ENCODE peak calls at places on chromosome 21, in eight cellular contexts. W is stimulated activated CD8-positive, alpha-beta memory T cell treated with anti-CD3 and anti-CD28 coated beads, Interleukin-15, amount 100 ng/mL, for 4 hours; Q is AML-193; J is skeletal muscle cell; M is left cardiac atrium; Z is NCI-H1092; L is NAMALWA; E is stimulated activated CD4-positive, alpha-beta T cell treated with anti-CD3 and anti-CD28 coated beads, Interleukin-2, amount 100 ng/mL, for 48 hours. U is an unnamed sample.

GRCh38 chr21:43723648-43724047 is 4.7 kb downstream of the PDXK start:
- DNase-seq in W (no peak), Q (no peak), J (no peak), M (no peak), Z (no peak), L (no peak), E (no peak), U (no peak)

GRCh38 chr21:38853421-38853919 is 47.7 kb downstream of the ETS2 start:
- DNase-seq in W (no peak), Q (peak), J (peak), M (no peak), Z (peak), L (peak), E (no peak), U (peak)

GRCh38 chr21:19507682-19508260 is 1104.2 kb upstream of the TMPRSS15 start:
- DNase-seq in W (no peak), Q (peak), J (no peak), M (no peak), Z (no peak), L (peak), E (no peak), U (no peak)

GRCh38 chr21:26683996-26684395 is 110.9 kb upstream of the CYYR1 start:
- DNase-seq in W (no peak), Q (no peak), J (no peak), M (no peak), Z (no peak), L (no peak), E (no peak), U (no peak)

GRCh38 chr21:44443291-44443890 is 11.9 kb upstream of the LRRC3 start:
- DNase-seq in W (no peak), Q (no peak), J (no peak), M (no peak), Z (no peak), L (no peak), E (no peak), U (no peak)

GRCh38 chr21:35940074-35940927 is 120.0 kb downstream of the SETD4 start:
- DNase-seq in W (no peak), Q (peak), J (peak), M (peak), Z (peak), L (peak), E (no peak), U (peak)

GRCh38 chr21:28336299-28336698 is 656.4 kb downstream of the LTN1 start:
- DNase-seq in W (no peak), Q (no peak), J (peak), M (peak), Z (no peak), L (peak), E (no peak), U (no peak)

GRCh38 chr21:25999935-26000582 is 170.5 kb downstream of the APP start:
- DNase-seq in W (no peak), Q (no peak), J (no peak), M (no peak), Z (no peak), L (no peak), E (no peak), U (no peak)

GRCh38 chr21:46350571-46350970 is 26.6 kb downstream of the PCNT start:
- DNase-seq in W (no peak), Q (no peak), J (no peak), M (no peak), Z (no peak), L (no peak), E (no peak), U (no peak)

GRCh38 chr21:28104346-28104745 is 888.3 kb downstream of the LTN1 start:
- DNase-seq in W (no peak), Q (no peak), J (no peak), M (no peak), Z (no peak), L (no peak), E (no peak), U (no peak)

GRCh38 chr21:44623575-44623974 is 3.3 kb upstream of the KRTAP10-9 start:
- DNase-seq in W (no peak), Q (no peak), J (no peak), M (no peak), Z (no peak), L (no peak), E (no peak), U (no peak)

GRCh38 chr21:15631342-15631741 is 98.4 kb upstream of the USP25 start:
- DNase-seq in W (no peak), Q (no peak), J (no peak), M (no peak), Z (no peak), L (no peak), E (no peak), U (no peak)

GRCh38 chr21:36926989-36927695 is 39.3 kb downstream of the HLCS start:
- DNase-seq in W (no peak), Q (no peak), J (no peak), M (no peak), Z (no peak), L (no peak), E (no peak), U (no peak)

GRCh38 chr21:41678016-41678935 is 88.6 kb downstream of the RIPK4 start:
- DNase-seq in W (no peak), Q (no peak), J (no peak), M (no peak), Z (peak), L (no peak), E (no peak), U (peak)

GRCh38 chr21:24411429-24411828 is 1195.9 kb downstream of the MRPL39 start:
- DNase-seq in W (no peak), Q (no peak), J (no peak), M (no peak), Z (no peak), L (no peak), E (no peak), U (no peak)

GRCh38 chr21:44485254-44485793 is 30.0 kb downstream of the LRRC3 start:
- DNase-seq in W (peak), Q (no peak), J (no peak), M (no peak), Z (peak), L (peak), E (no peak), U (no peak)

GRCh38 chr21:27536319-27536718 is 569.4 kb upstream of the ADAMTS5 start:
- DNase-seq in W (no peak), Q (no peak), J (peak), M (no peak), Z (no peak), L (no peak), E (no peak), U (no peak)

GRCh38 chr21:42189860-42190491 is 29.0 kb upstream of the ABCG1 start:
- DNase-seq in W (no peak), Q (no peak), J (no peak), M (no peak), Z (no peak), L (no peak), E (peak), U (no peak)

GRCh38 chr21:45525153-45525909 is 16.9 kb downstream of the SLC19A1 start:
- DNase-seq in W (no peak), Q (no peak), J (no peak), M (peak), Z (no peak), L (no peak), E (no peak), U (no peak)

GRCh38 chr21:42725416-42725930 is 72.1 kb downstream of the PDE9A start:
- DNase-seq in W (no peak), Q (no peak), J (no peak), M (no peak), Z (no peak), L (no peak), E (no peak), U (no peak)

GRCh38 chr21:28789571-28789970 is 203.1 kb downstream of the LTN1 start:
- DNase-seq in W (no peak), Q (no peak), J (no peak), M (no peak), Z (no peak), L (no peak), E (no peak), U (no peak)

GRCh38 chr21:16517380-16517779 is 787.6 kb downstream of the USP25 start:
- DNase-seq in W (no peak), Q (no peak), J (no peak), M (no peak), Z (no peak), L (no peak), E (no peak), U (no peak)

GRCh38 chr21:32613436-32614043 is 1.4 kb upstream of the CFAP298 start:
- DNase-seq in W (no peak), Q (no peak), J (no peak), M (no peak), Z (no peak), L (no peak), E (no peak), U (no peak)

GRCh38 chr21:41227357-41228005 is 59.5 kb downstream of the BACE2 start:
- DNase-seq in W (no peak), Q (no peak), J (no peak), M (no peak), Z (no peak), L (no peak), E (no peak), U (no peak)

GRCh38 chr21:33554236-33554981 is 11.6 kb downstream of the SON start:
- DNase-seq in W (no peak), Q (no peak), J (no peak), M (no peak), Z (no peak), L (no peak), E (no peak), U (no peak)

U was measured in DMS79.